ENCODE peak calls at places on chromosomes 12 and 14, in seven cellular contexts. One of them, this sample, is unnamed.

GRCh38 chr12:43282106-43282505 is 269.9 kb downstream of the ADAMTS20 start:
- DNase-seq in HEK293T: no peak
- DNase-seq in T-cell: no peak
- DNase-seq in M059J: peak; percentile 21
- DNase-seq in heart left ventricle: no peak
- DNase-seq in activated B cell treated with CpG ODN at 0.5 μM for 24 hours: no peak
- DNase-seq in bronchial epithelial cell: peak; percentile 52
- DNase-seq in this sample: no peak

GRCh38 chr12:29278673-29279420 is 102.1 kb downstream of the ERGIC2 start:
- DNase-seq in HEK293T: no peak
- DNase-seq in T-cell: no peak
- DNase-seq in M059J: peak; percentile 22
- DNase-seq in heart left ventricle: no peak
- DNase-seq in activated B cell treated with CpG ODN at 0.5 μM for 24 hours: no peak
- DNase-seq in bronchial epithelial cell: no peak
- DNase-seq in this sample: no peak

GRCh38 chr12:110536834-110537604 is 34.9 kb downstream of the RAD9B start:
- DNase-seq in HEK293T: no peak
- DNase-seq in T-cell: no peak
- DNase-seq in M059J: no peak
- DNase-seq in heart left ventricle: no peak
- DNase-seq in activated B cell treated with CpG ODN at 0.5 μM for 24 hours: no peak
- DNase-seq in bronchial epithelial cell: peak; percentile 77
- DNase-seq in this sample: no peak

GRCh38 chr14:103716091-103716801 is 636 bp downstream of the ZFYVE21 start:
- DNase-seq in HEK293T: peak; percentile 39
- DNase-seq in T-cell: no peak
- DNase-seq in M059J: peak; percentile 15
- DNase-seq in heart left ventricle: no peak
- DNase-seq in activated B cell treated with CpG ODN at 0.5 μM for 24 hours: no peak
- DNase-seq in bronchial epithelial cell: no peak
- DNase-seq in this sample: no peak

GRCh38 chr14:36271939-36272907 is 48.2 kb downstream of the MBIP start:
- DNase-seq in HEK293T: peak; percentile 55
- DNase-seq in T-cell: no peak
- DNase-seq in M059J: peak; percentile 4
- DNase-seq in heart left ventricle: no peak
- DNase-seq in activated B cell treated with CpG ODN at 0.5 μM for 24 hours: no peak
- DNase-seq in bronchial epithelial cell: peak; percentile 62
- DNase-seq in this sample: no peak

GRCh38 chr14:94710731-94711130 is 59.2 kb downstream of the GSC start:
- DNase-seq in HEK293T: no peak
- DNase-seq in T-cell: no peak
- DNase-seq in M059J: no peak
- DNase-seq in heart left ventricle: no peak
- DNase-seq in activated B cell treated with CpG ODN at 0.5 μM for 24 hours: no peak
- DNase-seq in bronchial epithelial cell: no peak
- DNase-seq in this sample: no peak

GRCh38 chr14:52314521-52315354 is 626 bp downstream of the PTGER2 start:
- DNase-seq in HEK293T: no peak
- DNase-seq in T-cell: peak; percentile 16
- DNase-seq in M059J: peak; percentile 12
- DNase-seq in heart left ventricle: peak; percentile 40
- DNase-seq in activated B cell treated with CpG ODN at 0.5 μM for 24 hours: peak; percentile 31
- DNase-seq in bronchial epithelial cell: no peak
- DNase-seq in this sample: peak; percentile 42

GRCh38 chr14:104135121-104135903 is 3.1 kb upstream of the KIF26A start:
- DNase-seq in HEK293T: peak; percentile 57
- DNase-seq in T-cell: no peak
- DNase-seq in M059J: no peak
- DNase-seq in heart left ventricle: peak; percentile 52
- DNase-seq in activated B cell treated with CpG ODN at 0.5 μM for 24 hours: no peak
- DNase-seq in bronchial epithelial cell: peak; percentile 6
- DNase-seq in this sample: no peak

GRCh38 chr12:109356586-109356985 is 8.9 kb downstream of the MYO1H start:
- DNase-seq in HEK293T: no peak
- DNase-seq in T-cell: no peak
- DNase-seq in M059J: no peak
- DNase-seq in heart left ventricle: no peak
- DNase-seq in activated B cell treated with CpG ODN at 0.5 μM for 24 hours: no peak
- DNase-seq in bronchial epithelial cell: no peak
- DNase-seq in this sample: no peak

GRCh38 chr14:96894966-96895365 is 97.8 kb downstream of the VRK1 start:
- DNase-seq in HEK293T: no peak
- DNase-seq in T-cell: no peak
- DNase-seq in M059J: peak; percentile 1
- DNase-seq in heart left ventricle: no peak
- DNase-seq in activated B cell treated with CpG ODN at 0.5 μM for 24 hours: no peak
- DNase-seq in bronchial epithelial cell: no peak
- DNase-seq in this sample: no peak

GRCh38 chr12:112716099-112717093 is 75.2 kb upstream of the RPH3A start:
- DNase-seq in HEK293T: peak; percentile 46
- DNase-seq in T-cell: no peak
- DNase-seq in M059J: peak; percentile 28
- DNase-seq in heart left ventricle: no peak
- DNase-seq in activated B cell treated with CpG ODN at 0.5 μM for 24 hours: no peak
- DNase-seq in bronchial epithelial cell: peak; percentile 20
- DNase-seq in this sample: no peak

GRCh38 chr12:132262256-132263060 is 66.9 kb downstream of the GALNT9 start:
- DNase-seq in HEK293T: no peak
- DNase-seq in T-cell: no peak
- DNase-seq in M059J: no peak
- DNase-seq in heart left ventricle: no peak
- DNase-seq in activated B cell treated with CpG ODN at 0.5 μM for 24 hours: no peak
- DNase-seq in bronchial epithelial cell: no peak
- DNase-seq in this sample: no peak

GRCh38 chr12:49296836-49297694 is 2.1 kb downstream of the PRPH start:
- DNase-seq in HEK293T: peak; percentile 83
- DNase-seq in T-cell: peak; percentile 23
- DNase-seq in M059J: peak; percentile 67
- DNase-seq in heart left ventricle: no peak
- DNase-seq in activated B cell treated with CpG ODN at 0.5 μM for 24 hours: peak; percentile 38
- DNase-seq in bronchial epithelial cell: no peak
- DNase-seq in this sample: no peak

GRCh38 chr14:74237441-74237840 is 1.8 kb upstream of the VSX2 start:
- DNase-seq in HEK293T: no peak
- DNase-seq in T-cell: no peak
- DNase-seq in M059J: no peak
- DNase-seq in heart left ventricle: no peak
- DNase-seq in activated B cell treated with CpG ODN at 0.5 μM for 24 hours: no peak
- DNase-seq in bronchial epithelial cell: peak; percentile 24
- DNase-seq in this sample: no peak

GRCh38 chr14:85934123-85934885 is 404.4 kb downstream of the FLRT2 start:
- DNase-seq in HEK293T: no peak
- DNase-seq in T-cell: peak; percentile 47
- DNase-seq in M059J: peak; percentile 65
- DNase-seq in heart left ventricle: no peak
- DNase-seq in activated B cell treated with CpG ODN at 0.5 μM for 24 hours: peak; percentile 27
- DNase-seq in bronchial epithelial cell: no peak
- DNase-seq in this sample: peak; percentile 14

GRCh38 chr14:83863042-83863441 is 1666.9 kb upstream of the FLRT2 start:
- DNase-seq in HEK293T: no peak
- DNase-seq in T-cell: no peak
- DNase-seq in M059J: no peak
- DNase-seq in heart left ventricle: no peak
- DNase-seq in activated B cell treated with CpG ODN at 0.5 μM for 24 hours: no peak
- DNase-seq in bronchial epithelial cell: no peak
- DNase-seq in this sample: no peak

GRCh38 chr14:64303471-64303917 is 9.3 kb upstream of the ESR2 start:
- DNase-seq in HEK293T: peak; percentile 61
- DNase-seq in T-cell: no peak
- DNase-seq in M059J: peak; percentile 68
- DNase-seq in heart left ventricle: no peak
- DNase-seq in activated B cell treated with CpG ODN at 0.5 μM for 24 hours: no peak
- DNase-seq in bronchial epithelial cell: peak; percentile 74
- DNase-seq in this sample: no peak

GRCh38 chr12:52050771-52051541 is at the start of gene NR4A1:
- DNase-seq in HEK293T: peak; percentile 87
- DNase-seq in T-cell: peak; percentile 99
- DNase-seq in M059J: peak; percentile 90
- DNase-seq in heart left ventricle: peak; percentile 99
- DNase-seq in activated B cell treated with CpG ODN at 0.5 μM for 24 hours: peak; percentile 100
- DNase-seq in bronchial epithelial cell: peak; percentile 65
- DNase-seq in this sample: peak; percentile 99

GRCh38 chr12:13339538-13339937 is 143.0 kb downstream of the EMP1 start:
- DNase-seq in HEK293T: no peak
- DNase-seq in T-cell: no peak
- DNase-seq in M059J: peak; percentile 32
- DNase-seq in heart left ventricle: no peak
- DNase-seq in activated B cell treated with CpG ODN at 0.5 μM for 24 hours: no peak
- DNase-seq in bronchial epithelial cell: peak; percentile 97
- DNase-seq in this sample: no peak

GRCh38 chr14:97056086-97056485 is 258.9 kb downstream of the VRK1 start:
- DNase-seq in HEK293T: no peak
- DNase-seq in T-cell: no peak
- DNase-seq in M059J: peak; percentile 7
- DNase-seq in heart left ventricle: no peak
- DNase-seq in activated B cell treated with CpG ODN at 0.5 μM for 24 hours: no peak
- DNase-seq in bronchial epithelial cell: peak; percentile 65
- DNase-seq in this sample: no peak

GRCh38 chr12:89140580-89141236 is 211.6 kb downstream of the DUSP6 start:
- DNase-seq in HEK293T: no peak
- DNase-seq in T-cell: no peak
- DNase-seq in M059J: peak; percentile 47
- DNase-seq in heart left ventricle: peak; percentile 87
- DNase-seq in activated B cell treated with CpG ODN at 0.5 μM for 24 hours: no peak
- DNase-seq in bronchial epithelial cell: no peak
- DNase-seq in this sample: no peak

GRCh38 chr12:116136340-116136739 is 141.2 kb downstream of the MED13L start:
- DNase-seq in HEK293T: no peak
- DNase-seq in T-cell: no peak
- DNase-seq in M059J: peak; percentile 79
- DNase-seq in heart left ventricle: no peak
- DNase-seq in activated B cell treated with CpG ODN at 0.5 μM for 24 hours: no peak
- DNase-seq in bronchial epithelial cell: no peak
- DNase-seq in this sample: no peak

GRCh38 chr14:24157331-24157730 is 3.7 kb upstream of the IRF9 start:
- DNase-seq in HEK293T: no peak
- DNase-seq in T-cell: no peak
- DNase-seq in M059J: no peak
- DNase-seq in heart left ventricle: no peak
- DNase-seq in activated B cell treated with CpG ODN at 0.5 μM for 24 hours: no peak
- DNase-seq in bronchial epithelial cell: no peak
- DNase-seq in this sample: no peak

GRCh38 chr12:41819948-41820347 is 324.7 kb downstream of the GXYLT1 start:
- DNase-seq in HEK293T: no peak
- DNase-seq in T-cell: no peak
- DNase-seq in M059J: no peak
- DNase-seq in heart left ventricle: no peak
- DNase-seq in activated B cell treated with CpG ODN at 0.5 μM for 24 hours: no peak
- DNase-seq in bronchial epithelial cell: no peak
- DNase-seq in this sample: no peak